ENCODE peak calls at places on chromosomes 13 and 19, in seven cellular contexts. P is K562, Y is H1, B is GM12892, W is HepG2, K is SK-N-SH, I is GM12878. D is an unnamed sample.
A peak's percentile ranks its signal among the peaks of the same experiment; 100 is the strongest.

GRCh38 chr13:36395280-36395679 is 37.0 kb upstream of the CCNA1 start:
- DNase-seq in B (no peak), W (peak; percentile 5), P (peak; percentile 13), I (no peak), Y (no peak), K (peak; percentile 11), D (no peak)

GRCh38 chr19:28318469-28319179 is 894.3 kb downstream of the UQCRFS1 start:
- DNase-seq in P (no peak), I (no peak), Y (no peak), W (no peak), B (no peak), K (no peak), D (no peak)

GRCh38 chr19:1315470-1316166 is 29.9 kb downstream of the EFNA2 start:
- DNase-seq in W (no peak), I (no peak), P (peak; percentile 87), B (peak; percentile 78), Y (peak; percentile 87), K (peak; percentile 95), D (peak; percentile 83)

GRCh38 chr19:54203151-54203611 is 2.5 kb downstream of the RPS9 start:
- DNase-seq in Y (no peak), B (no peak), I (no peak), W (peak; percentile 82), K (no peak), P (no peak), D (no peak)

GRCh38 chr19:38869160-38869835 is 8.8 kb downstream of the RINL start:
- DNase-seq in I (no peak), K (peak; percentile 47), P (no peak), W (no peak), Y (peak; percentile 67), B (no peak), D (no peak)

GRCh38 chr13:49821216-49821820 is 28.8 kb upstream of the KPNA3 start:
- DNase-seq in K (no peak), I (no peak), W (no peak), P (no peak), Y (no peak), B (no peak), D (no peak)

GRCh38 chr13:64362564-64362963 is 2867.6 kb downstream of the PCDH9 start:
- DNase-seq in I (no peak), K (no peak), Y (no peak), P (no peak), W (no peak), B (no peak), D (no peak)

GRCh38 chr13:22061371-22061805 is 390.5 kb downstream of the FGF9 start:
- DNase-seq in K (no peak), B (peak; percentile 29), Y (no peak), P (no peak), W (no peak), I (peak; percentile 51), D (no peak)

GRCh38 chr19:50695251-50696064 is 24.1 kb downstream of the SHANK1 start:
- DNase-seq in W (no peak), Y (peak; percentile 82), P (peak; percentile 74), B (no peak), I (no peak), K (peak; percentile 97), D (no peak)
- TF ChIP-seq TAF1 in W (no peak), Y (no peak), P (no peak), B (no peak), I (no peak), K (no peak), D (no peak)

GRCh38 chr13:79779761-79780160 is 298.8 kb downstream of the NDFIP2 start:
- DNase-seq in P (no peak), W (peak; percentile 12), I (no peak), K (no peak), B (no peak), Y (no peak), D (no peak)
- TF ChIP-seq TAF1 in P (no peak), W (no peak), I (no peak), K (no peak), B (no peak), Y (no peak), D (no peak)

GRCh38 chr19:35639863-35640262 is 1.7 kb upstream of the ETV2 start:
- DNase-seq in I (no peak), K (no peak), P (no peak), B (no peak), Y (no peak), W (no peak), D (no peak)

GRCh38 chr19:35643255-35644205 is 2.0 kb downstream of the ETV2 start:
- DNase-seq in I (peak; percentile 59), W (peak; percentile 77), B (peak; percentile 91), Y (peak; percentile 93), P (peak; percentile 92), K (peak; percentile 96), D (peak; percentile 87)

GRCh38 chr19:35642798-35643254 is 1.3 kb downstream of the ETV2 start:
- DNase-seq in Y (no peak), P (no peak), I (no peak), B (no peak), K (no peak), W (no peak), D (no peak)

GRCh38 chr19:35642312-35642711 is 767 bp downstream of the ETV2 start:
- DNase-seq in B (no peak), P (no peak), Y (peak; percentile 51), I (no peak), W (no peak), K (no peak), D (no peak)

DNA sequence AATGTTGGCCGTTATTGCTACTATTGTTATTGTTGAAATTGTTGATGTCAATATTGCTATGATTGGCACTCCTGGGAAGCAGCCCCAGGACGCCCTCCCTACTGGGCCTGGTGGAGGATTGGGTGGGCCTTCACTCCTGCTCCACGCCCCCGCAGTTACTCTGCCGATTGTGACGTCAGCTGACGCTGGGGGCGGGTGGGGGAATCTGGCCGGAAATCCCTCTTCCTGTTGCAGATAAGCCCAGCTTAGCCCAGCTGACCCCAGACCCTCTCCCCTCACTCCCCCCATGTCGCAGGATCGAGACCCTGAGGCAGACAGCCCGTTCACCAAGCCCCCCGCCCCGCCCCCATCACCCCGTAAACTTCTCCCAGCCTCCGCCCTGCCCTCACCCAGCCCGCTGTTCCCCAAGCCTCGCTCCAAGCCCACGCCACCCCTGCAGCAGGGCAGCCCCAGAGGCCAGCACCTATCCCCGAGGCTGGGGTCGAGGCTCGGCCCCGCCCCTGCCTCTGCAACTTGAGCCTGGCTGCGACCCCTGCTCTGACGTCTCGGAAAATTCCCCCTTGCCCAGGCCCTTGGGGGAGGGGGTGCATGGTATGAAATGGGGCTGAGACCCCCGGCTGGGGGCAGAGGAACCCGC is at the start of gene ETV2:
- DNase-seq in P (peak; percentile 83), K (peak; percentile 55), B (no peak), W (no peak), I (no peak), Y (peak; percentile 80), D (no peak)
- TF ChIP-seq TAF1 in P (no peak), K (no peak), B (no peak), W (no peak), I (no peak), Y (no peak), D (no peak)

DNA sequence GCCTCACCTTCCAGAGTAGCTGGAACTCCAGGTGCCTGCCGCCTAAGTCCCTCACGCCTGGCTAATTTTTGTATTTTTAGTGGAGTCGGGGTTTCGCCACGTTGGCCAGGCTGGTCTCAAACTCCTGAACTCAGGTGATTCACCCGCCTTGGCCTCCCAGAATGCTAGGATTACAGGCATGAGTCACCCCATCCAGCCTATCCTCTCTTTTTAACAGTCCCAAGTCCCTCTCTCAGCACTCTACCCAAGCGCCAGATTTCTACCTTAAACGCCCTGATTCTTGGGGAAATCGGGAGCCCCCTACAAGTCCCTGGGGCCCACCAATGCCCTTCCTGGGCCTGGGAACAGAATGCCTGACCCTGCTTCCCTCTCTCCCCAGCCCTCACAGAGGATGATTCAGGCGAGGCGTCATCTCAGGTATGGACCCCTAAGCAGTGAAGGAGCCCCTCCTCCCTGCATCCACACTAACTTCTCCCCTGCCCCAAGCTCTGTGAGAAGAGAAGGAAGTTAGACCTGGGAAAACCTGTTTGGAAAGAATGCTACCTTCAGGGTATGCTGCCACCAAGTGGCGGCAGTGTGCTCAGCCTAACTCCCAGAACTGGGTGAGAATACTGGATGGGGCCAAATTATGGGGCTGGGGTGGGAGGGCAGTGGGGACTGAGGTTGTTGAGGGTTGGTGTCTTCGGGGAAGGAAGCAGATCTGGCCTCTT is 20.8 kb upstream of the EBI3 start:
- DNase-seq in P (no peak), W (peak; percentile 52), B (no peak), Y (peak; percentile 64), K (peak; percentile 68), I (no peak), D (no peak)
- TF ChIP-seq TAF1 in P (no peak), W (no peak), B (no peak), Y (no peak), K (no peak), I (no peak), D (no peak)

GRCh38 chr13:97121894-97122293 is 100.2 kb upstream of the MBNL2 start:
- DNase-seq in B (no peak), K (no peak), W (no peak), I (no peak), P (no peak), Y (no peak), D (no peak)
- TF ChIP-seq TAF1 in B (no peak), K (no peak), W (no peak), I (no peak), P (no peak), Y (no peak), D (no peak)

DNA sequence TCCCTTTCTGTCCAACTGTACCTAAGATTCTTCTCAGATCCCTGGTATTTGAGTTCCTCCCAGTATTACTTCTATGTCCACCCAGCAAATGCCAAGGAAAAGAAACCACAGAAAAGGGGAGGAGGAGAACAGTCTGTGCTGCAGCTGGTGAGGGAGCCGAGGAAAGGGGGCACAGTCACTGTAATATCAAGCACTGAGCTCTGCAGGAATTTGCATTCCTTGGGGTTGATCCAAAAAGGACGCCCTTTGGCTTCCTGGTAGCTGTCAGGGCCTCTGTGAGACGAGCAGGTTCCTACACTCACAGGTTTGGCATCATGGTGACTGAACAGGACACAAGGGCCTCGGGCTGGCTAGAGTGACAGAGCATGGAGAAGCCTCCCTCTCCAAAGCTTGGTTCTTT is 273.4 kb downstream of the NHLRC3 start:
- DNase-seq in K (no peak), W (no peak), P (no peak), I (no peak), B (no peak), Y (no peak), D (no peak)
- TF ChIP-seq TAF1 in K (no peak), W (no peak), P (no peak), I (no peak), B (no peak), Y (no peak), D (no peak)

DNA sequence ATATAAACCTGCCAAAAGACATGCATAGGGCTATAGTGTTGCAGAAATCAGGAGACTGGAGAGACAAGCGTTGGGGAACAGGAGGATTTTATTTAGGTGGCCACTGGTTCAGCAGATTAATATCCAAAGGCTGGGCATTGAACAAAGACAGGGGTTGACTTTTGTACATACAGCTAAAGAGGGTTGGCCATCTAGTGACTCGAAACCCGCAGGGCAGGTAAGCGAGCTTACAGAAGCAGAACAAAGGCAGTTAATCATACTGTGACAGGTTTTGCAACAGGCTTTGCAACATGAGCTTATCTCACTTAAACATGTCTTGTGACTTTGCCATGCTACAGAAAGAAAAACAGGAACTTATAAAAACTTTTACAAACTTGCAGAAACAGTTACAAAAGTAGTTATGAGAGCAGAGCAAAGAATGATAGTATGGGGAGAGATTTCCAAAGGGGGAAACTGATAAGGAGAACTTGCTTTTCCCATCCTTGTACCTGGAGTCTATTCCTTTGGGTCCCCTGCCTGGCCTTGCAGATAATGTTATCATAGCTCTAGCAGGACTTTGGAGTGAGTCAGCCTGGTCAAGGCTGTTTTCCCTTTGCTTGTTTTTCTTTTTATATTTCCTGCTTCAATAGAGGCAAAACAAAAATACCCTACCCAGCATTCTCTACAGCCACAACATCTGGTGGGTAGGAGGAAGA is 234.2 kb downstream of the PCDH17 start:
- DNase-seq in B (no peak), K (no peak), I (no peak), W (no peak), P (no peak), Y (no peak), D (no peak)
- TF ChIP-seq TAF1 in B (no peak), K (no peak), I (no peak), W (no peak), P (no peak), Y (no peak), D (no peak)

GRCh38 chr19:46840157-46840942 is 10.3 kb downstream of the AP2S1 start:
- DNase-seq in P (peak; percentile 68), B (peak; percentile 51), Y (peak; percentile 60), W (peak; percentile 63), K (peak; percentile 83), I (no peak), D (peak; percentile 54)
- TF ChIP-seq TAF1 in P (no peak), B (no peak), Y (no peak), W (no peak), K (no peak), I (no peak), D (no peak)

D was measured in GM12891.